ENCODE peak calls at places on chromosome 14, in five cellular contexts. Y, X, W, E and D are unnamed samples.
A peak's percentile ranks its signal among the peaks of the same experiment; 100 is the strongest.

GRCh38 chr14:56875104-56875675 is 64.9 kb upstream of the OTX2 start:
- DNase-seq in Y (no peak), X (no peak), W (no peak), E (no peak), D (no peak)

GRCh38 chr14:45793081-45793480 is 540.1 kb upstream of the MIS18BP1 start:
- DNase-seq in Y (no peak), X (peak; percentile 55), W (no peak), E (no peak), D (no peak)

GRCh38 chr14:97224016-97224415 is 426.8 kb downstream of the VRK1 start:
- DNase-seq in Y (no peak), X (no peak), W (no peak), E (no peak), D (no peak)

GRCh38 chr14:87121716-87122115 is 871.3 kb downstream of the GALC start:
- DNase-seq in Y (no peak), X (no peak), W (no peak), E (no peak), D (no peak)

GRCh38 chr14:90053044-90053443 is 8.8 kb upstream of the KCNK13 start:
- DNase-seq in Y (peak; percentile 45), X (no peak), W (no peak), E (no peak), D (no peak)

GRCh38 chr14:54737132-54737711 is 165.4 kb downstream of the GCH1 start:
- DNase-seq in Y (peak; percentile 82), X (no peak), W (no peak), E (peak; percentile 30), D (no peak)

GRCh38 chr14:30108975-30109700 is 181.5 kb upstream of the PRKD1 start:
- DNase-seq in Y (peak; percentile 80), X (no peak), W (no peak), E (no peak), D (no peak)

GRCh38 chr14:29240046-29240445 is 473.5 kb downstream of the FOXG1 start:
- DNase-seq in Y (peak; percentile 89), X (no peak), W (no peak), E (no peak), D (no peak)

GRCh38 chr14:84519836-84520235 is 1010.1 kb upstream of the FLRT2 start:
- DNase-seq in Y (no peak), X (no peak), W (no peak), E (no peak), D (no peak)

GRCh38 chr14:30227436-30227835 is 299.8 kb upstream of the PRKD1 start:
- DNase-seq in Y (peak; percentile 55), X (no peak), W (no peak), E (no peak), D (no peak)

GRCh38 chr14:67963545-67963944 is 144.0 kb downstream of the RAD51B start:
- DNase-seq in Y (no peak), X (no peak), W (no peak), E (no peak), D (no peak)

GRCh38 chr14:94132285-94132887 is 3.0 kb upstream of the IFI27L2 start:
- DNase-seq in Y (peak; percentile 70), X (peak; percentile 72), W (no peak), E (peak; percentile 25), D (peak; percentile 52)

GRCh38 chr14:104604461-104605449 is at the start of gene TMEM179:
- DNase-seq in Y (peak; percentile 4), X (peak; percentile 7), W (no peak), E (peak; percentile 81), D (peak; percentile 76)

GRCh38 chr14:38627163-38627562 is 371.3 kb upstream of the CLEC14A start:
- DNase-seq in Y (no peak), X (no peak), W (no peak), E (no peak), D (no peak)

GRCh38 chr14:105281354-105282097 is 19.3 kb downstream of the BRF1 start:
- DNase-seq in Y (peak; percentile 83), X (peak; percentile 46), W (no peak), E (peak; percentile 24), D (peak; percentile 70)

GRCh38 chr14:88831285-88831684 is 6.8 kb downstream of the TTC8 start:
- DNase-seq in Y (peak; percentile 81), X (no peak), W (no peak), E (no peak), D (no peak)

GRCh38 chr14:68589447-68590232 is 203.2 kb downstream of the ZFP36L1 start:
- DNase-seq in Y (peak; percentile 66), X (no peak), W (no peak), E (no peak), D (peak; percentile 52)

GRCh38 chr14:101587403-101587998 is 26.2 kb downstream of the DIO3 start:
- DNase-seq in Y (no peak), X (no peak), W (no peak), E (no peak), D (no peak)

GRCh38 chr14:62101189-62101588 is 339.0 kb downstream of the SNAPC1 start:
- DNase-seq in Y (no peak), X (no peak), W (no peak), E (no peak), D (no peak)

GRCh38 chr14:41607966-41608663 is 1.4 kb downstream of the LRFN5 start:
- DNase-seq in Y (no peak), X (no peak), W (no peak), E (no peak), D (no peak)

GRCh38 chr14:101183376-101184103 is 280.0 kb upstream of the RTL1 start:
- DNase-seq in Y (no peak), X (peak; percentile 36), W (no peak), E (peak; percentile 45), D (peak; percentile 48)

GRCh38 chr14:74765721-74766120 is 2.6 kb downstream of the YLPM1 start:
- DNase-seq in Y (no peak), X (no peak), W (no peak), E (no peak), D (no peak)

GRCh38 chr14:69106451-69106850 is 46.5 kb downstream of the DCAF5 start:
- DNase-seq in Y (no peak), X (no peak), W (no peak), E (no peak), D (no peak)

GRCh38 chr14:84225243-84225642 is 1304.7 kb upstream of the FLRT2 start:
- DNase-seq in Y (no peak), X (no peak), W (no peak), E (no peak), D (no peak)

GRCh38 chr14:49623387-49623786 is 2.8 kb downstream of the MGAT2 start:
- DNase-seq in Y (no peak), X (no peak), W (no peak), E (no peak), D (no peak)

GRCh38 chr14:91135039-91135438 is 21.2 kb downstream of the DGLUCY start:
- DNase-seq in Y (no peak), X (no peak), W (no peak), E (no peak), D (no peak)

GRCh38 chr14:88210426-88210825 is 112.6 kb downstream of the KCNK10 start:
- DNase-seq in Y (no peak), X (no peak), W (no peak), E (no peak), D (no peak)

GRCh38 chr14:103001651-103002396 is 55.5 kb downstream of the CDC42BPB start:
- DNase-seq in Y (no peak), X (no peak), W (peak; percentile 8), E (no peak), D (no peak)

GRCh38 chr14:24376448-24377070 is 8.6 kb downstream of the NFATC4 start:
- DNase-seq in Y (no peak), X (no peak), W (no peak), E (no peak), D (no peak)

GRCh38 chr14:21537088-21537424 is 10.9 kb upstream of the SALL2 start:
- DNase-seq in Y (no peak), X (no peak), W (no peak), E (no peak), D (no peak)

GRCh38 chr14:55749201-55749812 is 169.3 kb downstream of the KTN1 start:
- DNase-seq in Y (peak; percentile 15), X (no peak), W (no peak), E (no peak), D (no peak)
- TF ChIP-seq MXI1 in Y (no peak), X (no peak), W (no peak), E (no peak), D (no peak)

DNA sequence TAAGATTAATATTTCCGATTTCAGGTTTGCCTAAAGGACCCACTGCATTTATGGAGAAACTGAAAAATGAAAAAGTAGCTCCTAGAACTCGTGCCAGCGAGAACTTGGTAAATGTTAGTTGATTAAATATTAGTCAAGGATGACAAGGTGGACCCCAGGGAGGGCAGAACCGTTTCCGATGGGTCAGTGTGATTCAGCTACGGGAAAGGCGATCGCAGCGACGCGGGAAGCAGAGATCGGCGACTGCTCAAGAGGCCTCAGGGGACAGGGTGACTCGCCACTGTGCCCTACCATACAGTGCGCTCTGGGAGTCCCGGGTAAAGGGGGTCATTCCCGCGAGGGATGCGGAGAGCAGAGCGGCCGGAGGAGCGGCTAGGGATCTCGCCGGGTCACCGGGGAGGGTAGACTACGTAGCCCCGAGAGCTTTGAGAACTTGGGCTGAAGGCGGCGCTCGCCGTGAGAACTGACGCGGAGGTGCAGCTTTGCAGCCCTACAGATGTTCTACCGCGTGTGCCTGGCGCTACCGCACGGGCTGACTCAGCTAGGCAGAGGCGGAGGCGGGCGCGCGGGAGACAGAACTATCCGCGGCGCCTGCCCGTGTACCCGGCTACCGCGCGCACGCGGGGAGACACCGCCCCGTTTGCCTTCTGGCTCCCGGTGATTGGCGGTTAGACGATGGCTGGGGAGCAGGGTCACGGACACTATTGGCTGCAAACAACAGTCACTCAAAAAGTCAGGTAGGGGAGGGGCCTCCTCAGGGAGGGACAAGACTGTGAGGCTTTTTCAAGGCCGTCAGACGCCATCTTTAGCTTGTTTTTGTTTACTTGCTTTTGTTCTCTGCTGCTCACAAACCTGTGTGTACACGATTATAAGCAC is 3.2 kb downstream of the C14orf93 start:
- DNase-seq in Y (peak; percentile 97), X (peak; percentile 100), W (peak; percentile 96), E (peak; percentile 97), D (peak; percentile 97)
- TF ChIP-seq USF2 in Y (peak; percentile 17), X (no peak), W (no peak), E (no peak), D (no peak)

GRCh38 chr14:32542507-32542906 is 213.4 kb downstream of the AKAP6 start:
- DNase-seq in Y (no peak), X (no peak), W (no peak), E (no peak), D (no peak)
- TF ChIP-seq MXI1 in Y (no peak), X (no peak), W (no peak), E (no peak), D (no peak)

GRCh38 chr14:95185452-95186392 is 28.4 kb upstream of the DICER1 start:
- DNase-seq in Y (peak; percentile 19), X (no peak), W (no peak), E (peak; percentile 24), D (no peak)
- TF ChIP-seq USF2 in Y (no peak), X (no peak), W (no peak), E (no peak), D (no peak)

DNA sequence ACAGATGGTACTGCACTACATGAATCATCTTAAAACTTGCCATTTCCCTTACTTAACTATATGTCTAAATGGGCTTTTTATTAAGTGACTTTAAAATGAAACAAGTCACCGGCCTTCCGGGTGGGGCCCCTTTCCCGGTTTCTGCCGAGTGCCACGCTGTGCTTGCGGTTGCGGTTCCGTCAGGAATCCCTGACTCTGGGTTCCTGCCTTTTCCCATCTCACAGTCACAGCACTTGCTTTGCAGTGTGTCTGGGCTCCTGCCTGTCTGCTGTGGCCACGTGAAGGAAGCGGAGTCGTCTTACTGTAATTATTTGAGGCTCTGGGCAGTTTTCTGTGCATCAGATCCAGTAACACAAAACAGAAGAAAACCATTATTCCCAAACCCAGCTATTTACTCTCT is 44.0 kb upstream of the FRMD6 start:
- DNase-seq in Y (peak; percentile 59), X (no peak), W (no peak), E (no peak), D (no peak)
- TF ChIP-seq MXI1 in Y (no peak), X (no peak), W (no peak), E (no peak), D (no peak)

GRCh38 chr14:22773162-22774010 is 6.9 kb downstream of the OXA1L start:
- DNase-seq in Y (no peak), X (no peak), W (no peak), E (no peak), D (no peak)
- TF ChIP-seq USF2 in Y (no peak), X (no peak), W (no peak), E (no peak), D (no peak)